ENCODE peak calls at places on chromosomes 16 and 17, in six cellular contexts. One of them, this sample, is unnamed.

GRCh38 chr16:82192665-82193064 is 22.6 kb upstream of the MPHOSPH6 start:
- DNase-seq in BJ: peak; percentile 41
- DNase-seq in mammary epithelial cell: peak; percentile 82
- DNase-seq in heart left ventricle: no peak
- DNase-seq in transverse colon: no peak
- DNase-seq in lower lobe of right lung: no peak
- DNase-seq in this sample: peak; percentile 42

GRCh38 chr17:68600881-68601564 is at the start of gene FAM20A:
- DNase-seq in heart left ventricle: peak; percentile 69
- DNase-seq in BJ: no peak
- DNase-seq in mammary epithelial cell: no peak
- DNase-seq in transverse colon: peak; percentile 13
- DNase-seq in lower lobe of right lung: peak; percentile 84
- DNase-seq in this sample: no peak

GRCh38 chr17:42928714-42929496 is 28.3 kb downstream of the G6PC1 start:
- DNase-seq in mammary epithelial cell: peak; percentile 64
- DNase-seq in lower lobe of right lung: peak; percentile 53
- DNase-seq in BJ: peak; percentile 9
- DNase-seq in transverse colon: peak; percentile 18
- DNase-seq in heart left ventricle: peak; percentile 42
- DNase-seq in this sample: peak; percentile 80

GRCh38 chr16:27217256-27217655 is 13.9 kb downstream of the KDM8 start:
- DNase-seq in lower lobe of right lung: no peak
- DNase-seq in transverse colon: no peak
- DNase-seq in mammary epithelial cell: no peak
- DNase-seq in heart left ventricle: no peak
- DNase-seq in BJ: no peak
- DNase-seq in this sample: peak; percentile 76

GRCh38 chr16:66591018-66591417 is 11.8 kb downstream of the CMTM2 start:
- DNase-seq in BJ: no peak
- DNase-seq in heart left ventricle: no peak
- DNase-seq in mammary epithelial cell: no peak
- DNase-seq in lower lobe of right lung: no peak
- DNase-seq in transverse colon: no peak
- DNase-seq in this sample: no peak

GRCh38 chr16:56400458-56400857 is 24.9 kb downstream of the AMFR start:
- DNase-seq in lower lobe of right lung: no peak
- DNase-seq in heart left ventricle: no peak
- DNase-seq in transverse colon: no peak
- DNase-seq in BJ: no peak
- DNase-seq in mammary epithelial cell: no peak
- DNase-seq in this sample: no peak

GRCh38 chr17:73718912-73719311 is 74.7 kb upstream of the SDK2 start:
- DNase-seq in heart left ventricle: no peak
- DNase-seq in BJ: no peak
- DNase-seq in mammary epithelial cell: no peak
- DNase-seq in lower lobe of right lung: no peak
- DNase-seq in transverse colon: no peak
- DNase-seq in this sample: no peak

GRCh38 chr17:64538508-64539120 is 31.8 kb downstream of the CEP95 start:
- DNase-seq in mammary epithelial cell: no peak
- DNase-seq in BJ: no peak
- DNase-seq in heart left ventricle: no peak
- DNase-seq in lower lobe of right lung: no peak
- DNase-seq in transverse colon: no peak
- DNase-seq in this sample: no peak

GRCh38 chr17:29826045-29826692 is 103.9 kb downstream of the SSH2 start:
- DNase-seq in transverse colon: no peak
- DNase-seq in BJ: no peak
- DNase-seq in heart left ventricle: no peak
- DNase-seq in mammary epithelial cell: no peak
- DNase-seq in lower lobe of right lung: no peak
- DNase-seq in this sample: no peak

GRCh38 chr17:59069856-59070255 is 36.8 kb downstream of the TRIM37 start:
- DNase-seq in BJ: no peak
- DNase-seq in lower lobe of right lung: no peak
- DNase-seq in transverse colon: no peak
- DNase-seq in mammary epithelial cell: no peak
- DNase-seq in heart left ventricle: no peak
- DNase-seq in this sample: no peak

GRCh38 chr16:69745232-69745612 is 9.5 kb downstream of the NOB1 start:
- DNase-seq in BJ: no peak
- DNase-seq in lower lobe of right lung: no peak
- DNase-seq in mammary epithelial cell: no peak
- DNase-seq in heart left ventricle: no peak
- DNase-seq in transverse colon: no peak
- DNase-seq in this sample: no peak

GRCh38 chr17:4453821-4454591 is 20.3 kb downstream of the SPNS3 start:
- DNase-seq in lower lobe of right lung: no peak
- DNase-seq in transverse colon: no peak
- DNase-seq in mammary epithelial cell: no peak
- DNase-seq in BJ: no peak
- DNase-seq in heart left ventricle: no peak
- DNase-seq in this sample: no peak

GRCh38 chr16:87689956-87690465 is 75.8 kb downstream of the KLHDC4 start:
- DNase-seq in transverse colon: no peak
- DNase-seq in mammary epithelial cell: no peak
- DNase-seq in lower lobe of right lung: no peak
- DNase-seq in heart left ventricle: no peak
- DNase-seq in BJ: no peak
- DNase-seq in this sample: no peak

GRCh38 chr16:585351-585750 is 4.5 kb upstream of the RAB40C start:
- DNase-seq in transverse colon: no peak
- DNase-seq in heart left ventricle: no peak
- DNase-seq in BJ: no peak
- DNase-seq in lower lobe of right lung: no peak
- DNase-seq in mammary epithelial cell: no peak
- DNase-seq in this sample: no peak

GRCh38 chr17:49556183-49556943 is 19.3 kb upstream of the NXPH3 start:
- DNase-seq in lower lobe of right lung: peak; percentile 82
- DNase-seq in mammary epithelial cell: peak; percentile 44
- DNase-seq in transverse colon: peak; percentile 79
- DNase-seq in heart left ventricle: peak; percentile 73
- DNase-seq in BJ: no peak
- DNase-seq in this sample: peak; percentile 64

GRCh38 chr17:72719582-72720493 is 372.6 kb downstream of the SLC39A11 start:
- DNase-seq in transverse colon: peak; percentile 24
- DNase-seq in heart left ventricle: no peak
- DNase-seq in lower lobe of right lung: no peak
- DNase-seq in BJ: no peak
- DNase-seq in mammary epithelial cell: no peak
- DNase-seq in this sample: peak; percentile 92

GRCh38 chr17:40554646-40555295 is 10.5 kb downstream of the CCR7 start:
- DNase-seq in heart left ventricle: no peak
- DNase-seq in lower lobe of right lung: no peak
- DNase-seq in BJ: no peak
- DNase-seq in mammary epithelial cell: no peak
- DNase-seq in transverse colon: no peak
- DNase-seq in this sample: no peak

GRCh38 chr17:6753006-6753445 is 2.8 kb upstream of the XAF1 start:
- DNase-seq in transverse colon: peak; percentile 31
- DNase-seq in lower lobe of right lung: peak; percentile 56
- DNase-seq in heart left ventricle: peak; percentile 81
- DNase-seq in BJ: peak; percentile 68
- DNase-seq in mammary epithelial cell: peak; percentile 66
- DNase-seq in this sample: peak; percentile 93

GRCh38 chr16:11750056-11750455 is 7.4 kb upstream of the TXNDC11 start:
- DNase-seq in BJ: no peak
- DNase-seq in lower lobe of right lung: no peak
- DNase-seq in mammary epithelial cell: no peak
- DNase-seq in transverse colon: no peak
- DNase-seq in heart left ventricle: no peak
- DNase-seq in this sample: no peak

GRCh38 chr17:38352245-38353083 is 820 bp downstream of the SOCS7 start:
- DNase-seq in transverse colon: peak; percentile 31
- DNase-seq in mammary epithelial cell: peak; percentile 31
- DNase-seq in lower lobe of right lung: peak; percentile 60
- DNase-seq in heart left ventricle: peak; percentile 32
- DNase-seq in BJ: no peak
- DNase-seq in this sample: peak; percentile 23

GRCh38 chr16:16075463-16076399 is 126.3 kb downstream of the ABCC1 start:
- DNase-seq in transverse colon: peak; percentile 39
- DNase-seq in mammary epithelial cell: no peak
- DNase-seq in heart left ventricle: peak; percentile 25
- DNase-seq in BJ: peak; percentile 37
- DNase-seq in lower lobe of right lung: peak; percentile 87
- DNase-seq in this sample: no peak

GRCh38 chr16:30972872-30973271 is 12.1 kb upstream of the HSD3B7 start:
- DNase-seq in BJ: no peak
- DNase-seq in mammary epithelial cell: no peak
- DNase-seq in transverse colon: no peak
- DNase-seq in lower lobe of right lung: no peak
- DNase-seq in heart left ventricle: no peak
- DNase-seq in this sample: peak; percentile 32

GRCh38 chr16:67404740-67405226 is 11.5 kb upstream of the TPPP3 start:
- DNase-seq in mammary epithelial cell: peak; percentile 100
- DNase-seq in lower lobe of right lung: peak; percentile 68
- DNase-seq in heart left ventricle: no peak
- DNase-seq in BJ: no peak
- DNase-seq in transverse colon: peak; percentile 87
- DNase-seq in this sample: no peak

GRCh38 chr16:87791295-87792204 is 25.8 kb upstream of the KLHDC4 start:
- DNase-seq in heart left ventricle: no peak
- DNase-seq in mammary epithelial cell: no peak
- DNase-seq in BJ: no peak
- DNase-seq in transverse colon: no peak
- DNase-seq in lower lobe of right lung: no peak
- DNase-seq in this sample: no peak

GRCh38 chr16:68289621-68290329 is 21.0 kb downstream of the SLC7A6OS start:
- DNase-seq in BJ: peak; percentile 31
- DNase-seq in transverse colon: no peak
- DNase-seq in mammary epithelial cell: no peak
- DNase-seq in heart left ventricle: no peak
- DNase-seq in lower lobe of right lung: no peak
- DNase-seq in this sample: peak; percentile 31

GRCh38 chr16:13940397-13940933 is 20.5 kb downstream of the ERCC4 start:
- DNase-seq in mammary epithelial cell: no peak
- DNase-seq in lower lobe of right lung: no peak
- DNase-seq in BJ: no peak
- DNase-seq in transverse colon: no peak
- DNase-seq in heart left ventricle: no peak
- DNase-seq in this sample: no peak

DNA sequence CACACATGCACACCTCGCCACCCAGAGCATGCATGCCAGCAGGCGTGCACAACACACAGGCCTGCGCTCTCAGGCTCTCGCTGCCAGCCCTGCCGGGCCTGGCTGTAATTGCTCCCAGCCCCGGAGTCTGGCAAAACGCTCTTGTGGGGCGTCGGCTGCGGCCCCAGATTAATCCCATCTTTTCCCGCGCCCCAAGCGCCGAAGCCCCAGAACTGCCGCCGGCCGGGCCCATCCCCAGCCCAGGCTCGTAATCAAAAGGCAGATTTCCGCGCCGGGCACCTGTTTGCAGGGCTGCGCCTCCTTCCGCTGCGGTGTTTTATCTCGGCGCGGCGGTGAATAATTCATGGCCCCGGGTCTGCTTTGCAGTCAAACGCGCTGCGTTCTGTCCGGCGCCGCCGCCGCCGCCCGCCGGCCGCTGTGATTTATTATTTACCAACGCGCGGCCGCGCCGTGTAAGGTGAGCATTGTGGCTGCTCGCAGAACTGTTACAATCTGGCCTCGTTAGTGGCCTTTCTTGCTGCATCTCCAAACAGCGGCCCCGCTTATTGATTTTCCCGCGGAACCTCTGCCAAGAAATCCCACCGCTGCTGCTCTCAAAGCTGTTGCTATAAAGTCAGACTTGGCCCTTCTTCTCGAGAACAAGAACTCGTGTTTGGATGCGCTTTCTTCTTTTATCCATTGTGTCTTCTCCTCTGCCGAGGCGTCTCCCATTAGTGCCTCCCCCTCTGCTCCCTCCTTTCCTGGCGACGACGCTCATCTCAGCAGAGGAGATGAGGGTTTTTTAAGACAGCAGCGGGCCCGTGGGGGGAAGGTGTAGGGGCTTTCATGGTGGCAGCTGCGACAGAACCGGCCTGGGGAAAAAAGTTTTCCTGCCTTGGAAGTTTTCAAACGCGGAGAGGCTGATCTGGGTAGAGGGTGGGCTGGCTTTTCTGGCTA is 126.2 kb downstream of the IRX5 start:
- DNase-seq in lower lobe of right lung: no peak
- DNase-seq in transverse colon: no peak
- DNase-seq in BJ: no peak
- DNase-seq in mammary epithelial cell: no peak
- DNase-seq in heart left ventricle: no peak
- DNase-seq in this sample: no peak
- H3K4me3 ChIP-seq in lower lobe of right lung: no peak overlapping the region
- H3K4me3 ChIP-seq in transverse colon: no peak overlapping the region
- H3K4me3 ChIP-seq in BJ: no peak overlapping the region
- H3K4me3 ChIP-seq in mammary epithelial cell: peak overlapping the region; percentile 17
- H3K4me3 ChIP-seq in heart left ventricle: peak overlapping the region; percentile 48
- H3K4me3 ChIP-seq in this sample: peak overlapping the region; percentile 3

GRCh38 chr17:79610151-79610645 is 653 bp downstream of the RBFOX3 start:
- DNase-seq in lower lobe of right lung: no peak
- DNase-seq in heart left ventricle: no peak
- DNase-seq in mammary epithelial cell: no peak
- DNase-seq in transverse colon: no peak
- DNase-seq in BJ: no peak
- DNase-seq in this sample: no peak
- H3K4me3 ChIP-seq in lower lobe of right lung: no peak overlapping the region
- H3K4me3 ChIP-seq in heart left ventricle: no peak overlapping the region
- H3K4me3 ChIP-seq in mammary epithelial cell: no peak overlapping the region
- H3K4me3 ChIP-seq in transverse colon: peak overlapping the region; percentile 16
- H3K4me3 ChIP-seq in BJ: no peak overlapping the region
- H3K4me3 ChIP-seq in this sample: no peak overlapping the region

DNA sequence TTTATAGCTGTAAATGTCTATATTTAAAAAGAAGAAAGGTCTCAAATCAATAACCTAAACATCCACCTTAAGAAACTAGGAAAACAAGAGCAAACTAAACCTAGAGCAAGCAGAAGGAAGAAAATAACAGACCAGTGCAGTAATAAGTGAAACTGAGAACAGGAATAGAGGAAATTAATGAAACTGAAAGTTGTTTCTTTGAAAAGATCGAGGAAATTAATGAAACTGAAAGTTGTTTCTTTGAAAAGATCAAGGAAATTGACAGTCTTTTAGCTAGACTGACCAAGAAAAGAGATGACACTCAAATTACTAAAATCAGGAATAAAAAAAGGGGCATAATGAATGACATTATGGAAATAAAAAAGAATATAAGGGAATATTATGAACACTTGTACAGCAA is 46.4 kb downstream of the SLFN5 start:
- DNase-seq in lower lobe of right lung: no peak
- DNase-seq in mammary epithelial cell: no peak
- DNase-seq in heart left ventricle: no peak
- DNase-seq in transverse colon: no peak
- DNase-seq in BJ: no peak
- DNase-seq in this sample: no peak
- H3K4me3 ChIP-seq in lower lobe of right lung: no peak overlapping the region
- H3K4me3 ChIP-seq in mammary epithelial cell: no peak overlapping the region
- H3K4me3 ChIP-seq in heart left ventricle: no peak overlapping the region
- H3K4me3 ChIP-seq in transverse colon: no peak overlapping the region
- H3K4me3 ChIP-seq in BJ: no peak overlapping the region
- H3K4me3 ChIP-seq in this sample: no peak overlapping the region

DNA sequence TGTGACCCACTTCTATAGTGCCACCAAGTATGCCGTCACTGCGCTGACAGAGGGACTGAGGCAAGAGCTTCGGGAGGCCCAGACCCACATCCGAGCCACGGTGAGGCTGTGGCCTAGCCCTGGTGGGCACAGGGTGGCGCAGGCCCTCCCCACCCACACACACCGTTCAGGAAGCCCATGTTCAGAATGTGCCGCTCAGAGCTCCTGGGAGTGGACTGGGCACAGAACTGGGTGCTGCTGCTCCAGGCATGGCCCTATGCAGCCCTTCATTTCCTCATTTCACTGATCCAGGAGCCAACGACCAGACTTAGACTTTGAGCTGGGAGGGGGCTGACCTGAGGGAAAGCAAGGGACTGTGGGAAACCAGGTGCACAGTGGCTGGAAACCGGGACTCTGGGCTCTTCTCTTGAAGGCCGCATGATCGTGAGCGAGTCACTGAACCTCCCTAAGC is 2.4 kb upstream of the MRM1 start:
- DNase-seq in mammary epithelial cell: no peak
- DNase-seq in BJ: no peak
- DNase-seq in transverse colon: peak; percentile 67
- DNase-seq in heart left ventricle: no peak
- DNase-seq in lower lobe of right lung: peak; percentile 28
- DNase-seq in this sample: no peak
- H3K4me3 ChIP-seq in mammary epithelial cell: no peak overlapping the region
- H3K4me3 ChIP-seq in BJ: no peak overlapping the region
- H3K4me3 ChIP-seq in transverse colon: no peak overlapping the region
- H3K4me3 ChIP-seq in heart left ventricle: no peak overlapping the region
- H3K4me3 ChIP-seq in lower lobe of right lung: no peak overlapping the region
- H3K4me3 ChIP-seq in this sample: no peak overlapping the region

This sample was measured in astrocyte of the spinal cord.